ENCODE peak calls at places on chromosome 5, in eight cellular contexts. L is iPS-NIHi11, Q is T-helper 9 cell, C is HEK293T, Y is COR-L47, T is heart right ventricle, X is activated gamma-delta T cell treated with Interleukin-2 at 50 U/mL for 16 hours, S is GM20000. U is an unnamed sample.

GRCh38 chr5:126460459-126460858 is 37.2 kb downstream of the GRAMD2B start:
- DNase-seq in C (no peak), Q (no peak), X (no peak), Y (no peak), T (no peak), S (no peak), L (no peak), U (no peak)

GRCh38 chr5:16626696-16627264 is 10.0 kb upstream of the RETREG1 start:
- DNase-seq in L (no peak), C (no peak), S (no peak), Q (no peak), Y (no peak), T (no peak), X (no peak), U (no peak)

GRCh38 chr5:115298811-115299210 is 2.4 kb upstream of the CCDC112 start:
- DNase-seq in T (no peak), Q (no peak), Y (no peak), L (no peak), X (no peak), S (no peak), C (no peak), U (no peak)

GRCh38 chr5:94157704-94158608 is 416.6 kb upstream of the POU5F2 start:
- DNase-seq in Q (no peak), T (no peak), C (no peak), X (no peak), Y (no peak), L (no peak), S (no peak), U (no peak)

GRCh38 chr5:115402822-115403577 is 106.5 kb upstream of the CCDC112 start:
- DNase-seq in C (no peak), Y (no peak), S (no peak), X (no peak), L (no peak), Q (no peak), T (no peak), U (no peak)

GRCh38 chr5:83724915-83725314 is 4.3 kb upstream of the HAPLN1 start:
- DNase-seq in Y (no peak), S (no peak), C (no peak), T (no peak), L (no peak), Q (no peak), X (no peak), U (peak)

GRCh38 chr5:177147239-177147638 is 13.7 kb downstream of the NSD1 start:
- DNase-seq in L (no peak), C (no peak), Y (no peak), S (no peak), T (no peak), Q (no peak), X (no peak), U (no peak)

GRCh38 chr5:2173067-2173466 is 290.3 kb upstream of the IRX4 start:
- DNase-seq in Q (no peak), S (no peak), T (no peak), X (no peak), Y (no peak), C (no peak), L (no peak), U (no peak)

GRCh38 chr5:73691301-73691700 is 65.3 kb downstream of the ARHGEF28 start:
- DNase-seq in T (no peak), Q (no peak), L (no peak), X (no peak), C (no peak), S (no peak), Y (no peak), U (no peak)

GRCh38 chr5:2724831-2725230 is 26.6 kb downstream of the IRX2 start:
- DNase-seq in Y (no peak), Q (no peak), T (no peak), S (no peak), L (no peak), X (no peak), C (no peak), U (no peak)

GRCh38 chr5:148989567-148989966 is 73.3 kb downstream of the SH3TC2 start:
- DNase-seq in Y (no peak), L (no peak), T (no peak), C (no peak), X (no peak), S (no peak), Q (no peak), U (no peak)

U was measured in mesendoderm.